ENCODE peak calls at places on chromosomes 13 and 19, in five cellular contexts. G is CD4-positive, CD25-positive, alpha-beta regulatory T cell; T is coronary artery; B is NCI-H2171; K is ascending aorta. H is an unnamed sample.

GRCh38 chr13:50523307-50523706 is 320.2 kb downstream of the DLEU7 start:
- DNase-seq in K (no peak), G (no peak), T (no peak), B (no peak), H (no peak)

GRCh38 chr19:10543059-10543419 is 665 bp upstream of the ATG4D start:
- DNase-seq in T (no peak), B (peak), K (no peak), G (no peak), H (no peak)

GRCh38 chr13:97255515-97255999 is 33.4 kb downstream of the MBNL2 start:
- DNase-seq in T (no peak), B (no peak), K (no peak), G (no peak), H (no peak)

GRCh38 chr19:4567584-4568071 is 8.1 kb upstream of the SEMA6B start:
- DNase-seq in T (no peak), K (no peak), B (no peak), G (peak), H (no peak)

GRCh38 chr13:111202149-111202548 is 87.0 kb downstream of the ARHGEF7 start:
- DNase-seq in K (peak), G (no peak), T (no peak), B (no peak), H (no peak)

GRCh38 chr19:46753420-46754155 is 7.3 kb upstream of the STRN4 start:
- DNase-seq in B (peak), T (no peak), K (no peak), G (peak), H (no peak)

GRCh38 chr19:7482584-7483439 is 6.0 kb downstream of the PEX11G start:
- DNase-seq in T (no peak), B (peak), K (no peak), G (no peak), H (no peak)

GRCh38 chr19:18161691-18162039 is 8.7 kb downstream of the PIK3R2 start:
- DNase-seq in G (no peak), T (no peak), K (no peak), B (no peak), H (no peak)

GRCh38 chr13:112783135-112783945 is 93.5 kb downstream of the ATP11A start:
- DNase-seq in T (no peak), B (no peak), K (no peak), G (no peak), H (no peak)